ENCODE peak calls at places on chromosomes 16 and 17, in ten cellular contexts. B, W, S, X, M, K, O, Q, L and H are unnamed samples. For H3K36me3, the result is how much of the 10 kb centered on the place peaks cover.

GRCh38 chr16:70253291-70254094 is 1.8 kb upstream of the EXOSC6 start:
- DNase-seq in X (peak), M (peak), Q (peak), S (peak), K (no peak), B (peak), O (no peak), L (no peak), W (peak), H (peak)

GRCh38 chr16:49484454-49484853 is 110.8 kb downstream of the C16orf78 start:
- DNase-seq in O (peak), L (peak), K (no peak), S (peak), B (no peak), Q (peak), X (peak), W (no peak), M (peak), H (no peak)

GRCh38 chr17:43645765-43646481 is 15.8 kb downstream of the MEOX1 start:
- DNase-seq in S (peak), O (peak), B (no peak), K (no peak), L (peak), X (no peak), M (peak), Q (peak), W (no peak), H (no peak)

GRCh38 chr16:50309527-50310307 is 43.4 kb downstream of the ADCY7 start:
- DNase-seq in W (no peak), M (peak), K (no peak), S (peak), O (peak), L (no peak), B (no peak), X (no peak), Q (peak), H (no peak)

GRCh38 chr16:55655709-55656694 is at the start of gene SLC6A2:
- DNase-seq in K (no peak), Q (no peak), X (peak), S (peak), B (no peak), O (no peak), W (no peak), L (peak), M (no peak), H (no peak)

GRCh38 chr16:75593825-75594820 is 27.9 kb downstream of the GABARAPL2 start:
- DNase-seq in S (peak), K (no peak), O (peak), X (no peak), Q (peak), W (peak), M (no peak), B (peak), L (no peak), H (peak)

GRCh38 chr16:61421111-61421510 is 615.1 kb downstream of the CDH8 start:
- DNase-seq in B (no peak), Q (no peak), S (no peak), W (no peak), O (no peak), M (no peak), L (no peak), X (no peak), K (no peak), H (no peak)

GRCh38 chr16:86019446-86020047 is 120.6 kb downstream of the IRF8 start:
- DNase-seq in S (no peak), B (no peak), L (no peak), W (peak), X (no peak), M (no peak), O (peak), K (no peak), Q (no peak), H (no peak)

GRCh38 chr17:76382305-76382802 is 2.1 kb upstream of the SPHK1 start:
- DNase-seq in W (no peak), M (peak), B (peak), S (peak), L (no peak), O (no peak), X (peak), Q (peak), K (no peak), H (no peak)

GRCh38 chr17:77120866-77121265 is 19.9 kb upstream of the SEC14L1 start:
- DNase-seq in L (no peak), S (no peak), X (no peak), Q (no peak), K (no peak), O (no peak), W (no peak), M (no peak), B (no peak), H (no peak)

GRCh38 chr17:15918661-15919259 is 26.2 kb upstream of the ADORA2B start:
- DNase-seq in B (no peak), O (no peak), Q (no peak), S (no peak), L (peak), X (no peak), M (no peak), W (no peak), K (no peak), H (no peak)

GRCh38 chr17:56505154-56505756 is 88.2 kb upstream of the NOG start:
- DNase-seq in K (no peak), M (no peak), L (no peak), B (no peak), O (no peak), S (no peak), Q (no peak), X (no peak), W (no peak), H (no peak)

GRCh38 chr17:40520991-40521453 is 19.6 kb upstream of the TNS4 start:
- DNase-seq in W (no peak), M (no peak), K (no peak), L (no peak), S (no peak), O (peak), X (no peak), B (no peak), Q (no peak), H (no peak)

GRCh38 chr17:17613708-17614114 is 22.2 kb upstream of the PEMT start:
- DNase-seq in M (peak), X (peak), L (no peak), W (peak), O (no peak), S (peak), K (no peak), Q (peak), B (peak), H (peak)

GRCh38 chr17:50280068-50280467 is 5.8 kb downstream of the TMEM92 start:
- DNase-seq in B (no peak), Q (no peak), M (peak), O (no peak), S (peak), W (no peak), L (no peak), K (no peak), X (no peak), H (no peak)

GRCh38 chr17:69677130-69677529 is 262.6 kb downstream of the MAP2K6 start:
- DNase-seq in Q (no peak), B (no peak), L (no peak), X (no peak), O (no peak), S (no peak), K (no peak), M (no peak), W (no peak), H (no peak)

GRCh38 chr17:73782231-73782630 is 138.0 kb upstream of the SDK2 start:
- DNase-seq in S (no peak), B (no peak), L (no peak), X (no peak), Q (no peak), W (no peak), K (no peak), O (no peak), M (no peak), H (no peak)

GRCh38 chr17:39252788-39253460 is 27.2 kb upstream of the STAC2 start:
- DNase-seq in B (no peak), X (no peak), W (no peak), L (no peak), M (no peak), S (no peak), O (peak), K (no peak), Q (no peak), H (no peak)

GRCh38 chr17:50055426-50056216 is at the start of gene ITGA3:
- DNase-seq in M (peak), X (peak), O (peak), B (peak), L (peak), Q (peak), S (peak), K (peak), W (no peak), H (peak)

GRCh38 chr17:19958023-19958422 is 19.6 kb downstream of the AKAP10 start:
- DNase-seq in X (peak), K (no peak), O (no peak), S (peak), L (no peak), B (peak), W (no peak), M (peak), Q (peak), H (peak)

GRCh38 chr16:85444879-85445778 is 168.0 kb upstream of the GSE1 start:
- DNase-seq in S (no peak), B (no peak), W (no peak), L (no peak), O (no peak), M (no peak), K (no peak), X (no peak), Q (no peak), H (no peak)

GRCh38 chr17:42639484-42640474 is 19.3 kb upstream of the TUBG2 start:
- DNase-seq in B (no peak), M (peak), L (no peak), Q (no peak), W (no peak), S (no peak), X (no peak), O (no peak), K (no peak), H (no peak)

GRCh38 chr17:79630821-79631639 is 20.2 kb upstream of the RBFOX3 start:
- DNase-seq in S (no peak), L (no peak), W (no peak), Q (no peak), M (no peak), O (peak), B (no peak), K (peak), X (no peak), H (no peak)

GRCh38 chr16:81861503-81861902 is 82.4 kb downstream of the PLCG2 start:
- DNase-seq in B (no peak), S (no peak), K (no peak), L (no peak), O (no peak), M (peak), Q (no peak), X (no peak), W (no peak), H (no peak)

GRCh38 chr17:34709108-34709779 is 129.9 kb downstream of the TMEM132E start:
- DNase-seq in L (no peak), W (no peak), S (no peak), B (no peak), M (no peak), K (peak), X (no peak), Q (no peak), O (no peak), H (no peak)

GRCh38 chr16:52435573-52435972 is 111.4 kb downstream of the TOX3 start:
- DNase-seq in Q (peak), S (no peak), L (no peak), O (no peak), M (no peak), X (peak), B (no peak), K (no peak), W (no peak), H (no peak)

GRCh38 chr16:81846105-81846504 is 67.0 kb downstream of the PLCG2 start:
- DNase-seq in W (no peak), B (no peak), L (no peak), O (no peak), K (no peak), M (no peak), Q (no peak), S (no peak), X (no peak), H (no peak)

GRCh38 chr17:82227629-82228277 is 1.1 kb upstream of the SLC16A3 start:
- DNase-seq in M (peak), W (no peak), X (no peak), K (no peak), S (no peak), Q (no peak), B (no peak), O (no peak), L (no peak), H (no peak)

GRCh38 chr17:32927724-32928526 is at the start of gene TMEM98:
- DNase-seq in M (peak), X (peak), S (peak), O (no peak), L (peak), B (peak), K (no peak), Q (peak), W (no peak), H (no peak)

GRCh38 chr17:47119746-47120520 is 69.2 kb downstream of the CDC27 start:
- DNase-seq in L (no peak), X (no peak), M (peak), K (no peak), B (peak), S (no peak), W (no peak), O (no peak), Q (peak), H (no peak)

GRCh38 chr17:66724581-66725341 is 110.2 kb upstream of the CACNG5 start:
- DNase-seq in O (no peak), B (peak), K (no peak), X (no peak), L (no peak), S (peak), W (no peak), Q (peak), M (peak), H (peak)

DNA sequence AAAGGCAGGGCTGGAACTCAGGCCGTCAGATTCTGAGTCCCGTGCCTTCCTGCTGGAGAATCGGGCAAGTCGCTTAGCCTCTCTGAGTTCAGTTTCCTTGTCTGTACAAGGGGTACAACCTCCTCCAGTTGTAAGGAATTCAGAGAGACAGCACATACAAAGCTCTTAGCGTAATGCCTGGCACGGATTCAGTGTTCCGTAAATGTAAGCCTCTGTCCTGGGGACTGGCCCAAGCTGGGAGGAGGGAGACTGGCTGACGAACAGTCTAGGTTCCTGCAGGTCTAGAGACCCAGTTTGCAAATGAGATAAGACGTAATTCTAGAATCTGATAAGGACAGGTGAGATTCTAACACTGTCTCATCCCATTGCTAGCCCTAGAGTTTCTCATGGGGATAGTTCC is 9.9 kb downstream of the METTL22 start:
- DNase-seq in W (no peak), X (no peak), M (no peak), O (no peak), S (no peak), K (no peak), B (no peak), Q (peak), L (no peak), H (no peak)
- H3K36me3 ChIP-seq in W (under half), X (half or more), M (half or more), O (half or more), S (under half), K (half or more), B (half or more), Q (half or more), L (under half), H (half or more)

DNA sequence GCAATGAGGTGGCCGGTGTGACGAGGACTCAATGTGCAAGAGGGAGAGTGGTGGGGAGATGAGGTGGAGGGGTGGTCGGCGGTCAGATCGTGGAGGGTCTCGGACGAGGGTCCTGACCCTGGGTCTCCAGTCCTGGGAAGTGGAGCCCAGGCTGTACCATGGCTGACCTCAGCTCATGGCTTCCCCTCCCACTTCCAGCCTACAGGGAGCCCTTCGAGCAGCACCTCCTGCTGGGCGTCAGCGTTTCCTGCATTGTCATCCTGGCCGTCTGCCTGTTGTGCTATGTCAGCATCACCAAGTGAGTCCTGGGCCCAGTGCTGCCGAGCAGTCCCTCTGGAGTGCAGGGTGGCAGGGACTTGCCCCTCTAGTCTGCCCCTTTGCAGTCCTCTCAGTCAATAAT is 41.8 kb downstream of the IL4R start:
- DNase-seq in M (no peak), L (peak), K (no peak), Q (peak), S (no peak), O (peak), W (peak), X (no peak), B (peak), H (peak)
- H3K36me3 ChIP-seq in M (half or more), L (under half), K (half or more), Q (under half), S (under half), O (half or more), W (under half), X (under half), B (half or more), H (half or more)

DNA sequence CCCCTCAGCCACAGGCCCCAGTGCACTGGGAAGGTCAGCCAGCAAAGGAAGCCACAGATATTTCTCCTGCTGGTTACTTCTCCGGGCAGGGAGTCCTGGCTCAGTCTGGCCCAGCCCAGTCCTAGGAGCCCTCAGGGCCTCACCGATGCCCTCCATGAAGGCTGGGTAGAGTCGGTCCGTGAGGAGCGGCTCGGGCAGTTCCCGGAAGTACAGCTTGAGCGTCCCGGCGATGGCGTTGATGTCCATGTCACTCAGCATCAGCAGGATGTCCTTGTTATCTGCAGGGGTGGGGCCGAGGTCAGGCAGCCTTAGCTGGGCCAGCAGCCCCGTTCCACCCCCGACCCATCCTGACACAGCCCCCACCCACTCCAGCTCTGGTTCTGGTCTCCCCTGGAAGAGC is 13.7 kb downstream of the TIMM22 start:
- DNase-seq in S (no peak), K (no peak), O (no peak), W (no peak), M (peak), Q (no peak), L (no peak), X (no peak), B (no peak), H (no peak)
- H3K36me3 ChIP-seq in S (under half), K (under half), O (under half), W (under half), M (under half), Q (under half), L (under half), X (under half), B (half or more), H (under half)

GRCh38 chr17:2237521-2237921 is 66.1 kb downstream of the SMG6 start:
- DNase-seq in B (no peak), W (no peak), Q (peak), X (no peak), M (peak), L (peak), O (peak), K (no peak), S (no peak), H (no peak)
- H3K36me3 ChIP-seq in B (under half), W (under half), Q (under half), X (half or more), M (under half), L (under half), O (under half), K (under half), S (under half), H (under half)

GRCh38 chr17:63659850-63660249 is 37.6 kb downstream of the MAP3K3 start:
- DNase-seq in L (no peak), B (no peak), W (no peak), X (no peak), K (no peak), Q (no peak), S (no peak), O (no peak), M (no peak), H (no peak)

GRCh38 chr17:63657776-63658175 is 35.6 kb downstream of the MAP3K3 start:
- DNase-seq in X (no peak), W (no peak), S (no peak), O (no peak), Q (no peak), B (no peak), K (no peak), M (no peak), L (no peak), H (no peak)

GRCh38 chr17:63653018-63653417 is 30.8 kb downstream of the MAP3K3 start:
- DNase-seq in M (no peak), X (no peak), S (no peak), L (no peak), O (no peak), B (no peak), K (no peak), Q (peak), W (no peak), H (no peak)

GRCh38 chr17:63658366-63658765 is 36.1 kb downstream of the MAP3K3 start:
- DNase-seq in X (no peak), L (no peak), K (no peak), O (no peak), W (no peak), M (no peak), B (no peak), Q (peak), S (no peak), H (no peak)
- H3K36me3 ChIP-seq in X (half or more), L (under half), K (under half), O (under half), W (under half), M (under half), B (under half), Q (under half), S (under half), H (under half)

GRCh38 chr16:4763791-4764190 is 3.2 kb downstream of the ZNF500 start:
- DNase-seq in L (no peak), W (no peak), M (peak), K (no peak), S (no peak), B (no peak), X (no peak), O (no peak), Q (no peak), H (no peak)
- H3K36me3 ChIP-seq in L (under half), W (under half), M (half or more), K (under half), S (under half), B (under half), X (half or more), O (under half), Q (under half), H (under half)

GRCh38 chr16:87842209-87842869 is 27.0 kb downstream of the SLC7A5 start:
- DNase-seq in K (no peak), X (no peak), W (no peak), O (no peak), L (no peak), S (no peak), M (peak), B (no peak), Q (no peak), H (no peak)
- H3K36me3 ChIP-seq in K (under half), X (under half), W (under half), O (under half), L (under half), S (under half), M (half or more), B (half or more), Q (under half), H (half or more)

GRCh38 chr16:87550510-87550961 is 51.8 kb upstream of the JPH3 start:
- DNase-seq in X (peak), M (peak), O (no peak), W (no peak), B (no peak), S (no peak), L (peak), K (no peak), Q (no peak), H (no peak)

GRCh38 chr16:87549627-87550509 is 52.4 kb upstream of the JPH3 start:
- DNase-seq in S (no peak), M (peak), X (no peak), K (no peak), B (no peak), W (no peak), Q (no peak), L (no peak), O (no peak), H (no peak)

GRCh38 chr16:87552772-87553171 is 49.5 kb upstream of the JPH3 start:
- DNase-seq in M (peak), K (no peak), X (no peak), Q (no peak), O (no peak), S (peak), B (no peak), L (no peak), W (no peak), H (no peak)

GRCh38 chr16:87552072-87552718 is 50.1 kb upstream of the JPH3 start:
- DNase-seq in K (no peak), W (no peak), S (no peak), X (no peak), M (peak), Q (no peak), O (no peak), L (no peak), B (no peak), H (no peak)

GRCh38 chr16:87551487-87551886 is 50.8 kb upstream of the JPH3 start:
- DNase-seq in B (no peak), S (no peak), K (no peak), M (peak), L (no peak), X (no peak), W (no peak), O (no peak), Q (no peak), H (no peak)
- H3K36me3 ChIP-seq in B (under half), S (under half), K (under half), M (under half), L (under half), X (under half), W (under half), O (under half), Q (under half), H (under half)